ENCODE peak calls at places on chromosomes 16 and 17, in nine cellular contexts. One of them, this sample, is unnamed.

GRCh38 chr17:65243838-65244237 is 106.7 kb downstream of the RGS9 start:
- DNase-seq in HFFc6: peak
- DNase-seq in AG09319: no peak
- DNase-seq in heart right ventricle: peak
- DNase-seq in activated CD8-positive, alpha-beta T cell treated with anti-CD3 and anti-CD28 coated beads for 36 hours: peak
- DNase-seq in GM23338: peak
- DNase-seq in adrenal gland: peak
- DNase-seq in left ventricle myocardium inferior: no peak
- DNase-seq in Caco-2: no peak
- DNase-seq in this sample: peak

GRCh38 chr16:82363026-82363816 is 193.2 kb upstream of the MPHOSPH6 start:
- DNase-seq in adrenal gland: no peak
- DNase-seq in Caco-2: no peak
- DNase-seq in HFFc6: no peak
- DNase-seq in AG09319: no peak
- DNase-seq in left ventricle myocardium inferior: no peak
- DNase-seq in activated CD8-positive, alpha-beta T cell treated with anti-CD3 and anti-CD28 coated beads for 36 hours: no peak
- DNase-seq in GM23338: no peak
- DNase-seq in heart right ventricle: no peak
- DNase-seq in this sample: no peak

GRCh38 chr17:1197379-1197778 is 17.6 kb upstream of the ABR start:
- DNase-seq in HFFc6: no peak
- DNase-seq in AG09319: no peak
- DNase-seq in Caco-2: no peak
- DNase-seq in adrenal gland: no peak
- DNase-seq in GM23338: no peak
- DNase-seq in activated CD8-positive, alpha-beta T cell treated with anti-CD3 and anti-CD28 coated beads for 36 hours: peak
- DNase-seq in heart right ventricle: no peak
- DNase-seq in left ventricle myocardium inferior: no peak
- DNase-seq in this sample: peak

GRCh38 chr17:72617557-72617956 is 474.9 kb downstream of the SLC39A11 start:
- DNase-seq in heart right ventricle: no peak
- DNase-seq in adrenal gland: no peak
- DNase-seq in activated CD8-positive, alpha-beta T cell treated with anti-CD3 and anti-CD28 coated beads for 36 hours: no peak
- DNase-seq in Caco-2: no peak
- DNase-seq in GM23338: no peak
- DNase-seq in left ventricle myocardium inferior: no peak
- DNase-seq in HFFc6: no peak
- DNase-seq in AG09319: no peak
- DNase-seq in this sample: no peak

GRCh38 chr16:70661534-70661917 is 15.2 kb downstream of the IL34 start:
- DNase-seq in adrenal gland: no peak
- DNase-seq in AG09319: no peak
- DNase-seq in HFFc6: no peak
- DNase-seq in activated CD8-positive, alpha-beta T cell treated with anti-CD3 and anti-CD28 coated beads for 36 hours: no peak
- DNase-seq in GM23338: peak
- DNase-seq in heart right ventricle: no peak
- DNase-seq in Caco-2: no peak
- DNase-seq in left ventricle myocardium inferior: no peak
- DNase-seq in this sample: no peak

GRCh38 chr16:75804368-75804767 is 78.1 kb upstream of the CPHXL start:
- DNase-seq in heart right ventricle: no peak
- DNase-seq in Caco-2: no peak
- DNase-seq in HFFc6: no peak
- DNase-seq in AG09319: no peak
- DNase-seq in adrenal gland: no peak
- DNase-seq in left ventricle myocardium inferior: no peak
- DNase-seq in GM23338: no peak
- DNase-seq in activated CD8-positive, alpha-beta T cell treated with anti-CD3 and anti-CD28 coated beads for 36 hours: no peak
- DNase-seq in this sample: no peak

GRCh38 chr16:84582958-84583516 is 34.8 kb downstream of the COTL1 start:
- DNase-seq in HFFc6: peak
- DNase-seq in adrenal gland: no peak
- DNase-seq in activated CD8-positive, alpha-beta T cell treated with anti-CD3 and anti-CD28 coated beads for 36 hours: no peak
- DNase-seq in GM23338: no peak
- DNase-seq in heart right ventricle: no peak
- DNase-seq in left ventricle myocardium inferior: no peak
- DNase-seq in Caco-2: peak
- DNase-seq in AG09319: no peak
- DNase-seq in this sample: no peak

GRCh38 chr17:30091771-30092170 is 24.8 kb upstream of the NSRP1 start:
- DNase-seq in adrenal gland: no peak
- DNase-seq in AG09319: peak
- DNase-seq in left ventricle myocardium inferior: no peak
- DNase-seq in activated CD8-positive, alpha-beta T cell treated with anti-CD3 and anti-CD28 coated beads for 36 hours: no peak
- DNase-seq in Caco-2: no peak
- DNase-seq in HFFc6: peak
- DNase-seq in heart right ventricle: no peak
- DNase-seq in GM23338: no peak
- DNase-seq in this sample: peak

GRCh38 chr17:35809855-35810461 is 674 bp downstream of the TAF15 start:
- DNase-seq in GM23338: no peak
- DNase-seq in adrenal gland: no peak
- DNase-seq in heart right ventricle: no peak
- DNase-seq in HFFc6: no peak
- DNase-seq in AG09319: no peak
- DNase-seq in activated CD8-positive, alpha-beta T cell treated with anti-CD3 and anti-CD28 coated beads for 36 hours: no peak
- DNase-seq in left ventricle myocardium inferior: no peak
- DNase-seq in Caco-2: no peak
- DNase-seq in this sample: no peak

GRCh38 chr16:89925596-89926079 is 2.5 kb downstream of the TUBB3 start:
- DNase-seq in left ventricle myocardium inferior: no peak
- DNase-seq in Caco-2: no peak
- DNase-seq in adrenal gland: no peak
- DNase-seq in activated CD8-positive, alpha-beta T cell treated with anti-CD3 and anti-CD28 coated beads for 36 hours: no peak
- DNase-seq in HFFc6: peak
- DNase-seq in heart right ventricle: no peak
- DNase-seq in AG09319: no peak
- DNase-seq in GM23338: peak
- DNase-seq in this sample: no peak

GRCh38 chr16:89924925-89925307 is 1.8 kb downstream of the TUBB3 start:
- DNase-seq in HFFc6: no peak
- DNase-seq in GM23338: peak
- DNase-seq in adrenal gland: no peak
- DNase-seq in activated CD8-positive, alpha-beta T cell treated with anti-CD3 and anti-CD28 coated beads for 36 hours: no peak
- DNase-seq in AG09319: no peak
- DNase-seq in left ventricle myocardium inferior: no peak
- DNase-seq in Caco-2: no peak
- DNase-seq in heart right ventricle: no peak
- DNase-seq in this sample: no peak

GRCh38 chr16:89922884-89923639 is at the start of gene TUBB3:
- DNase-seq in left ventricle myocardium inferior: peak
- DNase-seq in HFFc6: peak
- DNase-seq in adrenal gland: peak
- DNase-seq in GM23338: peak
- DNase-seq in AG09319: peak
- DNase-seq in activated CD8-positive, alpha-beta T cell treated with anti-CD3 and anti-CD28 coated beads for 36 hours: peak
- DNase-seq in heart right ventricle: peak
- DNase-seq in Caco-2: peak
- DNase-seq in this sample: no peak

GRCh38 chr16:89923640-89924297 is 627 bp downstream of the TUBB3 start:
- DNase-seq in heart right ventricle: no peak
- DNase-seq in activated CD8-positive, alpha-beta T cell treated with anti-CD3 and anti-CD28 coated beads for 36 hours: no peak
- DNase-seq in adrenal gland: no peak
- DNase-seq in left ventricle myocardium inferior: no peak
- DNase-seq in GM23338: peak
- DNase-seq in Caco-2: no peak
- DNase-seq in HFFc6: no peak
- DNase-seq in AG09319: no peak
- DNase-seq in this sample: no peak

GRCh38 chr16:89924298-89924924 is 1.3 kb downstream of the TUBB3 start:
- DNase-seq in AG09319: no peak
- DNase-seq in heart right ventricle: no peak
- DNase-seq in Caco-2: peak
- DNase-seq in adrenal gland: no peak
- DNase-seq in activated CD8-positive, alpha-beta T cell treated with anti-CD3 and anti-CD28 coated beads for 36 hours: peak
- DNase-seq in GM23338: peak
- DNase-seq in HFFc6: peak
- DNase-seq in left ventricle myocardium inferior: no peak
- DNase-seq in this sample: no peak
- TF ChIP-seq CTCF in AG09319: no peak
- TF ChIP-seq CTCF in heart right ventricle: no peak
- TF ChIP-seq CTCF in Caco-2: no peak
- TF ChIP-seq CTCF in adrenal gland: no peak
- TF ChIP-seq CTCF in activated CD8-positive, alpha-beta T cell treated with anti-CD3 and anti-CD28 coated beads for 36 hours: no peak
- TF ChIP-seq CTCF in GM23338: no peak
- TF ChIP-seq CTCF in HFFc6: peak
- TF ChIP-seq CTCF in left ventricle myocardium inferior: no peak
- TF ChIP-seq CTCF in this sample: no peak

GRCh38 chr16:54284319-54284930 is 2.2 kb downstream of the IRX3 start:
- DNase-seq in HFFc6: no peak
- DNase-seq in Caco-2: peak
- DNase-seq in AG09319: no peak
- DNase-seq in heart right ventricle: no peak
- DNase-seq in activated CD8-positive, alpha-beta T cell treated with anti-CD3 and anti-CD28 coated beads for 36 hours: no peak
- DNase-seq in left ventricle myocardium inferior: no peak
- DNase-seq in GM23338: peak
- DNase-seq in adrenal gland: no peak
- DNase-seq in this sample: no peak

GRCh38 chr16:54286067-54286329 is 589 bp downstream of the IRX3 start:
- DNase-seq in activated CD8-positive, alpha-beta T cell treated with anti-CD3 and anti-CD28 coated beads for 36 hours: no peak
- DNase-seq in HFFc6: no peak
- DNase-seq in GM23338: no peak
- DNase-seq in Caco-2: no peak
- DNase-seq in heart right ventricle: no peak
- DNase-seq in adrenal gland: peak
- DNase-seq in left ventricle myocardium inferior: no peak
- DNase-seq in AG09319: no peak
- DNase-seq in this sample: no peak

GRCh38 chr16:54284931-54285413 is 1.6 kb downstream of the IRX3 start:
- DNase-seq in left ventricle myocardium inferior: no peak
- DNase-seq in Caco-2: no peak
- DNase-seq in activated CD8-positive, alpha-beta T cell treated with anti-CD3 and anti-CD28 coated beads for 36 hours: no peak
- DNase-seq in AG09319: no peak
- DNase-seq in heart right ventricle: peak
- DNase-seq in HFFc6: no peak
- DNase-seq in GM23338: peak
- DNase-seq in adrenal gland: peak
- DNase-seq in this sample: no peak

GRCh38 chr16:54286330-54287017 is at the start of gene IRX3:
- DNase-seq in HFFc6: peak
- DNase-seq in activated CD8-positive, alpha-beta T cell treated with anti-CD3 and anti-CD28 coated beads for 36 hours: no peak
- DNase-seq in heart right ventricle: peak
- DNase-seq in Caco-2: peak
- DNase-seq in AG09319: peak
- DNase-seq in GM23338: peak
- DNase-seq in adrenal gland: peak
- DNase-seq in left ventricle myocardium inferior: peak
- DNase-seq in this sample: peak

GRCh38 chr16:54285414-54286066 is 1.0 kb downstream of the IRX3 start:
- DNase-seq in heart right ventricle: peak
- DNase-seq in activated CD8-positive, alpha-beta T cell treated with anti-CD3 and anti-CD28 coated beads for 36 hours: no peak
- DNase-seq in HFFc6: peak
- DNase-seq in adrenal gland: no peak
- DNase-seq in GM23338: peak
- DNase-seq in Caco-2: peak
- DNase-seq in AG09319: no peak
- DNase-seq in left ventricle myocardium inferior: peak
- DNase-seq in this sample: no peak
- TF ChIP-seq CTCF in heart right ventricle: no peak
- TF ChIP-seq CTCF in activated CD8-positive, alpha-beta T cell treated with anti-CD3 and anti-CD28 coated beads for 36 hours: no peak
- TF ChIP-seq CTCF in HFFc6: peak
- TF ChIP-seq CTCF in adrenal gland: no peak
- TF ChIP-seq CTCF in GM23338: no peak
- TF ChIP-seq CTCF in Caco-2: no peak
- TF ChIP-seq CTCF in AG09319: no peak
- TF ChIP-seq CTCF in left ventricle myocardium inferior: peak
- TF ChIP-seq CTCF in this sample: peak

DNA sequence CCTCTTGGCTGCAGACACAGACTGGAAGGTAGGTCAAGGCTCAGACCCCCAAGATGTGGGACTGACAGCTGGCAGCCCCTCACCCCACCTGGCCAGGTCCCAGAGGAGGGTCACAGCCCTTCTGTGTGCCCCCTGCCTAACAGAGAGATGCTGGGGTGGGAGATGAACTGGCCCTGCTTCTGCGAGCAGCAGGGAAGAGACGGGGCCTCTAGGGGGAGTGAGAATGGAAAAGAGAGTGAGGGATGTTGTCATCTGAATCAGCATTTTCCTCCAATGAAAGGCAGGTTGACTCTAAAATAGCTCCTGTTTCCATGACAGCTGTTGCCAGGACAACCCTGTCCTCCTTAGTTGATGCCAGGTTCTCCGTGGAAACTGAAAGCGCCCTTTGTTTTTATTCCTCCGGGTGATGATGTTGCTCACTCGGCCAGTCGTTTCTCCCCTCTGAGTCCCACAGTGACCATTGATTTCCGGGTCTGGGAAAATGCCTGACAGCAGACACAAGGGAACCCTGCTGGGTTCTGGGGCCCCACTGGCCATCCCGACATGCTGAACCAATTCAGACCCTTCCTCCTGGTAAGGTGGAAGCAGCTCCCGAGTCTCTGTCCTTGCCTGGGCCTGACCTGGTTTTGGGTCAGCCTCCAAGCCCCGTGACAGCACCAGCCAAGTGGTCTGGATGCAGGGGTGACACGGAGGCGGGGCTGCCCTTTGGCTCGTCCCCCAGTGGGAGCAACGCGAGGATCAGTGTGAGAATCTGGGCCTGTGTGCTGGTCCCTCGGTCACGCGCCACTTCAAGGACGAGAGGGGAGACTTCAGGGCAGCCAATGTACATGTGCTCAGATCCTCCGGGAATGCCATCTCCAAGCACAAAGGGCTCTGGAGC is 4.7 kb upstream of the NDRG4 start:
- DNase-seq in AG09319: peak
- DNase-seq in heart right ventricle: peak
- DNase-seq in adrenal gland: peak
- DNase-seq in Caco-2: peak
- DNase-seq in left ventricle myocardium inferior: peak
- DNase-seq in GM23338: peak
- DNase-seq in activated CD8-positive, alpha-beta T cell treated with anti-CD3 and anti-CD28 coated beads for 36 hours: peak
- DNase-seq in HFFc6: peak
- DNase-seq in this sample: peak
- TF ChIP-seq CTCF in AG09319: peak
- TF ChIP-seq CTCF in heart right ventricle: peak
- TF ChIP-seq CTCF in adrenal gland: peak
- TF ChIP-seq CTCF in Caco-2: peak
- TF ChIP-seq CTCF in left ventricle myocardium inferior: peak
- TF ChIP-seq CTCF in GM23338: peak
- TF ChIP-seq CTCF in activated CD8-positive, alpha-beta T cell treated with anti-CD3 and anti-CD28 coated beads for 36 hours: peak
- TF ChIP-seq CTCF in HFFc6: peak
- TF ChIP-seq CTCF in this sample: peak

DNA sequence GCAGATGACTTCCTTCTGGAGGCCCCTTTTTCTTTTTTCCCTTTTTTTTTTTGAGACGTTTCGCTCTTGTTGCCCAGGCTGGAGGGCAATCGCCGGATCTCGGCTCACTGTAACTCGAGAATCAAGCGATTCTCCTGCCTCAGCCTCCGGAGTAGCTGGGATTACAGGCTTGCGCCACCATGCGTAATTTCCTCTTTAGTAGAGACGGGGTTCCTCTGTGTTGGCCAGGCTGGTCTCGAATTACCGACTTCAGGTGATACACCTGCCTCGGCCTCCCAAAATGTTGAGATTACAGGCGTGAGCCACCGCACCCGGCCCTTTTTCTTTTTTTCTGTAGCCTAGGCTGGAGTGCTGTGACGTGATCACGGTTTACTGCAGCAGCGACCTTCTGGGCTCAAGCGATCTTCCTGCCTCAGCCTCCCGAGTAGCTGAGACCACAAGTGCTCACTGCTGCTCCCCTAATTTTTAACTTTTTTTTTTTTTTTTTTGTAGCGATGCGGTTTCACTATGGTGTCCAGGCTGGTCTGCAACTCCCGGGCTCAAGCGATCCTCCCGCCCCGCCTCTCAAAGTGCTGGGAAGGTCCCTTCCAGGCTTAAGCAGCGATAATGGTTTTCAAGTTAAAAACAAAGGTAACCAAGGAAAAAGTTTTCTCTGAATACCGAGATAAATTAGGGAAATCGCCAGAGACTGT is 956 bp upstream of the IST1 start:
- DNase-seq in activated CD8-positive, alpha-beta T cell treated with anti-CD3 and anti-CD28 coated beads for 36 hours: peak
- DNase-seq in HFFc6: peak
- DNase-seq in Caco-2: peak
- DNase-seq in GM23338: peak
- DNase-seq in adrenal gland: peak
- DNase-seq in heart right ventricle: peak
- DNase-seq in AG09319: no peak
- DNase-seq in left ventricle myocardium inferior: peak
- DNase-seq in this sample: no peak
- TF ChIP-seq CTCF in activated CD8-positive, alpha-beta T cell treated with anti-CD3 and anti-CD28 coated beads for 36 hours: no peak
- TF ChIP-seq CTCF in HFFc6: peak
- TF ChIP-seq CTCF in Caco-2: no peak
- TF ChIP-seq CTCF in GM23338: no peak
- TF ChIP-seq CTCF in adrenal gland: no peak
- TF ChIP-seq CTCF in heart right ventricle: no peak
- TF ChIP-seq CTCF in AG09319: peak
- TF ChIP-seq CTCF in left ventricle myocardium inferior: peak
- TF ChIP-seq CTCF in this sample: no peak